ENCODE peak calls at places on chromosomes 12 and 14, in ten cellular contexts. Q is stomach; O is Calu3; H is kidney tubule cell; I is T-helper 1 cell; A is KG1; Y is fibroblast of pulmonary artery; F is SK-N-MC; G is EL; B is stimulated activated CD4-positive, alpha-beta T cell treated with anti-CD3 and anti-CD28 coated beads, Interleukin-15, amount 100 ng/mL, for 24 hours. K is an unnamed sample.

GRCh38 chr12:80709811-80710726 is 2.6 kb downstream of the MYF6 start:
- DNase-seq in Y (peak; percentile 20), O (no peak), G (no peak), A (no peak), B (no peak), H (peak; percentile 38), F (no peak), Q (no peak), I (no peak), K (no peak)

GRCh38 chr14:49550284-49551184 is 35.6 kb downstream of the RPS29 start:
- DNase-seq in I (no peak), B (no peak), O (no peak), Q (no peak), F (no peak), A (no peak), H (peak; percentile 55), G (no peak), Y (peak; percentile 33), K (no peak)

GRCh38 chr14:35362911-35363374 is 41.6 kb downstream of the NFKBIA start:
- DNase-seq in Y (peak; percentile 86), I (no peak), A (no peak), B (no peak), F (no peak), O (no peak), G (no peak), Q (no peak), H (no peak), K (no peak)

GRCh38 chr12:109329710-109330109 is 18.0 kb upstream of the MYO1H start:
- DNase-seq in I (no peak), H (peak; percentile 53), G (no peak), B (no peak), F (no peak), A (no peak), Y (no peak), O (no peak), Q (no peak), K (no peak)

GRCh38 chr12:5785601-5786000 is 159.5 kb downstream of the ANO2 start:
- DNase-seq in H (no peak), F (no peak), O (no peak), Y (no peak), A (no peak), Q (no peak), B (no peak), I (no peak), G (no peak), K (no peak)

GRCh38 chr14:71532790-71533189 is 399.4 kb upstream of the RGS6 start:
- DNase-seq in G (no peak), I (no peak), F (no peak), H (no peak), Q (no peak), A (no peak), Y (no peak), O (no peak), B (no peak), K (no peak)

GRCh38 chr14:100915582-100915981 is 12.1 kb upstream of the RTL1 start:
- DNase-seq in F (no peak), B (no peak), Y (no peak), A (no peak), O (no peak), G (no peak), H (no peak), I (no peak), Q (no peak), K (no peak)

GRCh38 chr12:89349814-89350213 is 2.5 kb downstream of the DUSP6 start:
- DNase-seq in Y (peak; percentile 87), Q (no peak), F (no peak), A (peak; percentile 59), G (peak; percentile 66), B (no peak), O (peak; percentile 49), I (no peak), H (peak; percentile 74), K (no peak)

GRCh38 chr12:106245767-106246166 is 2.1 kb downstream of the CKAP4 start:
- DNase-seq in H (peak; percentile 53), O (peak; percentile 60), B (no peak), Q (peak; percentile 76), F (peak; percentile 44), A (no peak), I (no peak), Y (peak; percentile 82), G (peak; percentile 83), K (no peak)

GRCh38 chr12:90828621-90829020 is 126.4 kb downstream of the CCER1 start:
- DNase-seq in A (no peak), Q (no peak), F (no peak), I (no peak), G (no peak), O (no peak), H (no peak), Y (no peak), B (no peak), K (no peak)

GRCh38 chr12:127363392-127363791 is 903.6 kb upstream of the TMEM132C start:
- DNase-seq in Y (no peak), O (no peak), I (no peak), G (peak; percentile 37), H (peak; percentile 25), B (no peak), Q (no peak), A (no peak), F (no peak), K (no peak)

GRCh38 chr12:68675098-68675842 is 11.5 kb upstream of the NUP107 start:
- DNase-seq in O (no peak), A (peak; percentile 19), Q (peak; percentile 48), G (peak; percentile 16), F (peak; percentile 53), B (peak; percentile 64), I (peak; percentile 29), Y (no peak), H (no peak), K (no peak)

K was measured in pancreas.